ENCODE peak calls at places on chromosomes 7 and 10, in five cellular contexts. One of them, this sample, is unnamed.

GRCh38 chr10:75803816-75804576 is 372.6 kb downstream of the LRMDA start:
- DNase-seq in sciatic nerve: no peak
- DNase-seq in CD8-positive, alpha-beta memory T cell: no peak
- DNase-seq in non-pigmented ciliary epithelial cell: no peak
- DNase-seq in RPMI7951: no peak
- DNase-seq in this sample: peak

GRCh38 chr7:881441-882234 is 5.3 kb downstream of the GET4 start:
- DNase-seq in non-pigmented ciliary epithelial cell: no peak
- DNase-seq in RPMI7951: no peak
- DNase-seq in sciatic nerve: no peak
- DNase-seq in CD8-positive, alpha-beta memory T cell: no peak
- DNase-seq in this sample: no peak

GRCh38 chr7:27221201-27221797 is 21.3 kb upstream of the EVX1 start:
- DNase-seq in sciatic nerve: no peak
- DNase-seq in CD8-positive, alpha-beta memory T cell: no peak
- DNase-seq in RPMI7951: no peak
- DNase-seq in non-pigmented ciliary epithelial cell: no peak
- DNase-seq in this sample: no peak

GRCh38 chr7:92621026-92621540 is 30.9 kb upstream of the FAM133B start:
- DNase-seq in non-pigmented ciliary epithelial cell: peak
- DNase-seq in sciatic nerve: peak
- DNase-seq in RPMI7951: peak
- DNase-seq in CD8-positive, alpha-beta memory T cell: peak
- DNase-seq in this sample: peak

GRCh38 chr10:3805227-3805790 is 20.3 kb upstream of the KLF6 start:
- DNase-seq in non-pigmented ciliary epithelial cell: no peak
- DNase-seq in CD8-positive, alpha-beta memory T cell: peak
- DNase-seq in RPMI7951: peak
- DNase-seq in sciatic nerve: no peak
- DNase-seq in this sample: peak

GRCh38 chr10:47451275-47451997 is 32.5 kb downstream of the ANXA8 start:
- DNase-seq in CD8-positive, alpha-beta memory T cell: no peak
- DNase-seq in non-pigmented ciliary epithelial cell: no peak
- DNase-seq in RPMI7951: no peak
- DNase-seq in sciatic nerve: no peak
- DNase-seq in this sample: no peak

GRCh38 chr10:73218466-73219191 is 28.4 kb downstream of the DNAJC9 start:
- DNase-seq in sciatic nerve: no peak
- DNase-seq in CD8-positive, alpha-beta memory T cell: no peak
- DNase-seq in RPMI7951: peak
- DNase-seq in non-pigmented ciliary epithelial cell: no peak
- DNase-seq in this sample: peak

GRCh38 chr7:11540271-11540761 is 291.7 kb downstream of the THSD7A start:
- DNase-seq in sciatic nerve: no peak
- DNase-seq in non-pigmented ciliary epithelial cell: peak
- DNase-seq in CD8-positive, alpha-beta memory T cell: no peak
- DNase-seq in RPMI7951: peak
- DNase-seq in this sample: peak

GRCh38 chr10:74289956-74290355 is 138.9 kb downstream of the ADK start:
- DNase-seq in RPMI7951: peak
- DNase-seq in CD8-positive, alpha-beta memory T cell: no peak
- DNase-seq in sciatic nerve: no peak
- DNase-seq in non-pigmented ciliary epithelial cell: no peak
- DNase-seq in this sample: peak

GRCh38 chr10:93495654-93496321 is 624 bp upstream of the CEP55 start:
- DNase-seq in RPMI7951: peak
- DNase-seq in non-pigmented ciliary epithelial cell: no peak
- DNase-seq in sciatic nerve: peak
- DNase-seq in CD8-positive, alpha-beta memory T cell: no peak
- DNase-seq in this sample: peak

GRCh38 chr10:102773986-102774385 is 30.2 kb downstream of the WBP1L start:
- DNase-seq in non-pigmented ciliary epithelial cell: no peak
- DNase-seq in CD8-positive, alpha-beta memory T cell: no peak
- DNase-seq in RPMI7951: peak
- DNase-seq in sciatic nerve: no peak
- DNase-seq in this sample: peak

This sample was measured in fibroblast of mammary gland.